ENCODE peak calls at places on chromosome 1, in four cellular contexts. N is CD8-positive, alpha-beta T cell; Y is OCI-LY7; H is heart left ventricle. R is an unnamed sample.

GRCh38 chr1:173411835-173412742 is 65.0 kb upstream of the PRDX6 start:
- DNase-seq in H (no peak), Y (peak; percentile 41), N (no peak), R (no peak)

GRCh38 chr1:82125866-82126265 is 325.1 kb downstream of the ADGRL2 start:
- DNase-seq in H (no peak), Y (no peak), N (no peak), R (no peak)

GRCh38 chr1:157691285-157691920 is 9.2 kb downstream of the FCRL3 start:
- DNase-seq in Y (peak; percentile 67), N (no peak), H (no peak), R (no peak)

GRCh38 chr1:174021611-174022079 is 512 bp downstream of the RC3H1 start:
- DNase-seq in H (peak; percentile 46), N (peak; percentile 38), Y (peak; percentile 62), R (peak; percentile 73)

GRCh38 chr1:85275701-85276289 is 637 bp downstream of the BCL10 start:
- DNase-seq in H (no peak), N (peak; percentile 42), Y (peak; percentile 77), R (no peak)

GRCh38 chr1:153793973-153794615 is 18.9 kb downstream of the SLC27A3 start:
- DNase-seq in H (no peak), Y (no peak), N (no peak), R (no peak)

GRCh38 chr1:40794915-40795715 is 11.5 kb downstream of the KCNQ4 start:
- DNase-seq in Y (peak; percentile 33), N (peak; percentile 65), H (no peak), R (no peak)

GRCh38 chr1:100438375-100438774 is 86.1 kb downstream of the CDC14A start:
- DNase-seq in Y (no peak), H (no peak), N (no peak), R (no peak)

GRCh38 chr1:157992031-157992568 is 1.3 kb upstream of the KIRREL1 start:
- DNase-seq in Y (peak; percentile 53), H (peak; percentile 75), N (peak; percentile 35), R (peak; percentile 62)

GRCh38 chr1:61222240-61222639 is 139.9 kb downstream of the NFIA start:
- DNase-seq in Y (no peak), N (no peak), H (no peak), R (no peak)
- H3K27ac ChIP-seq in Y (no peak overlapping the region), N (no peak overlapping the region), H (no peak overlapping the region), R (peak overlapping the region; percentile 72)

GRCh38 chr1:29811727-29812396 is 575.5 kb downstream of the PTPRU start:
- DNase-seq in N (no peak), H (no peak), Y (no peak), R (no peak)
- TF ChIP-seq CTCF in N (no peak), H (no peak), Y (no peak), R (no peak)

GRCh38 chr1:83857108-83857507 is 141.8 kb downstream of the TTLL7 start:
- DNase-seq in N (no peak), H (no peak), Y (peak; percentile 34), R (no peak)
- H3K4me1 ChIP-seq in N (no peaks in the 10 kb centered on the region), H (no peaks in the 10 kb centered on the region), Y (peaks cover 11% of the 10 kb centered on the region), R (no peaks in the 10 kb centered on the region)

GRCh38 chr1:60108223-60108622 is 34.7 kb upstream of the C1orf87 start:
- DNase-seq in N (peak; percentile 18), H (no peak), Y (no peak), R (no peak)

GRCh38 chr1:60114735-60115318 is 41.3 kb upstream of the C1orf87 start:
- DNase-seq in H (no peak), Y (no peak), N (no peak), R (no peak)

GRCh38 chr1:60111118-60111517 is 37.5 kb upstream of the C1orf87 start:
- DNase-seq in N (no peak), Y (no peak), H (no peak), R (no peak)
- H3K27ac ChIP-seq in N (no peak overlapping the region), Y (no peak overlapping the region), H (no peak overlapping the region), R (no peak overlapping the region)

DNA sequence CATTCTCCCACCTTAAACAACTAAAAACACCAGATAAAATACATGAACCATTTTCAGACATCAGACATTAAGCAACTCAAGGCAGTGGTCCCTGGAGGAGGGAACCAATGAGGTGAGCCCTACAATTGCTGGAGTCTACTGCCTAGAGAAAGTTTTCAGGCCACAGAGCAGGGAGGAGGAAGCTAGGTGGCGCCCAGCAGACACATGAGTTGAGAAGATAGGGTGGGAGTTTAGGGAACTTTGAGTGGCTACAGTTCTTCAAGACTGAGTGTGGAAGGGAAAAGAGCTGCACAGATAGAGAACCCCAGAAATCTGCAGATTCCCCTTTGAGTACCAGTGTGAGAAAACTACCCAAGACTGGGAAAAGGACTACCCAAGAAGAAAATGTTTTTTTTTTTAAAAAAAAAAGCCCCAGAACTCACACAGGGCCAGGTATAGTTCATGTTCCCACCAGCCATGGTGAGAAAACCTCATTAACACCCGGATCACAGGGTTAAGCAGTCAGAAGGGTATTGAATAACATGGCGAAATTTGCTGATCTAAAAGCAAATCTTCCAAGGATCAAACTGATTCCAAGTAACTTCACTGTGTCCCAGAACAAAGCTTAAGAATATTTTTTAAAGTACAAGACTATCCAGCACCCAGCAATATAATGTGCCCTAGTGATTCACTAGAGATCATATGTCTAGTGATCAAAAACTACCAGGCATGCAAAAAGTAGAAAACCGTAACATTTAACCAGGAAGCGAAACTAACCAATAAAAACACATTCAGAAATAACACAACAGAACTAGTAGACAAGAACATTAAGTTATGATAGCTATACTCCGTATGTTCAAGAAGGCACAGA is 12.0 kb downstream of the ALDH9A1 start:
- DNase-seq in N (no peak), H (no peak), Y (peak; percentile 50), R (no peak)
- TF ChIP-seq CTCF in N (no peak), H (peak; percentile 9), Y (peak; percentile 78), R (no peak)

GRCh38 chr1:66271904-66272254 is 262.1 kb upstream of the SGIP1 start:
- DNase-seq in H (peak; percentile 72), N (no peak), Y (peak; percentile 42), R (peak; percentile 66)
- H3K4me1 ChIP-seq in H (peaks cover 39% of the 10 kb centered on the region), N (peaks cover 43% of the 10 kb centered on the region), Y (peaks cover 65% of the 10 kb centered on the region), R (peaks cover 4% of the 10 kb centered on the region)

GRCh38 chr1:160658162-160658955 is 11.5 kb upstream of the SLAMF1 start:
- DNase-seq in Y (no peak), N (no peak), H (no peak), R (no peak)
- H3K27ac ChIP-seq in Y (no peak overlapping the region), N (no peak overlapping the region), H (no peak overlapping the region), R (no peak overlapping the region)

GRCh38 chr1:62110198-62110817 is 84.3 kb upstream of the L1TD1 start:
- DNase-seq in H (no peak), Y (no peak), N (no peak), R (no peak)

GRCh38 chr1:62113505-62113904 is 81.1 kb upstream of the L1TD1 start:
- DNase-seq in N (no peak), H (no peak), Y (no peak), R (no peak)

GRCh38 chr1:62107923-62108322 is 86.7 kb upstream of the L1TD1 start:
- DNase-seq in Y (no peak), H (no peak), N (no peak), R (no peak)

GRCh38 chr1:62109124-62109523 is 85.5 kb upstream of the L1TD1 start:
- DNase-seq in H (no peak), N (no peak), Y (no peak), R (no peak)

GRCh38 chr1:62111084-62111483 is 83.6 kb upstream of the L1TD1 start:
- DNase-seq in Y (no peak), H (no peak), N (no peak), R (no peak)
- TF ChIP-seq CTCF in Y (peak; percentile 30), H (peak; percentile 36), N (no peak), R (peak; percentile 9)